ENCODE peak calls at places on chromosomes 16 and 17, in seven cellular contexts. Y is central memory CD4-positive, alpha-beta T cell; Q is glutamatergic neuron; G is AG04450; T is activated T-cell treated with anti-CD3 and anti-CD28 coated beads, Interleukin-2, amount 50 U/mL, for 48 hours; V is left lung; C is T1000. J is an unnamed sample.

GRCh38 chr17:57892820-57893595 is 43.2 kb upstream of the MRPS23 start:
- DNase-seq in C (peak; percentile 91), Y (no peak), G (peak; percentile 86), Q (peak; percentile 53), T (no peak), V (peak; percentile 90), J (peak; percentile 82)

GRCh38 chr17:14261406-14261805 is 24.7 kb upstream of the CDRT15 start:
- DNase-seq in Y (no peak), G (no peak), V (no peak), T (no peak), C (no peak), Q (no peak), J (no peak)

GRCh38 chr17:61784510-61784909 is 78.8 kb downstream of the BRIP1 start:
- DNase-seq in G (no peak), C (no peak), T (no peak), V (no peak), Q (no peak), Y (no peak), J (no peak)

GRCh38 chr17:42422412-42422957 is 571 bp downstream of the CAVIN1 start:
- DNase-seq in Y (no peak), V (peak; percentile 85), G (no peak), Q (peak; percentile 32), C (no peak), T (peak; percentile 58), J (peak; percentile 66)

GRCh38 chr17:65630502-65630901 is 69.1 kb upstream of the AXIN2 start:
- DNase-seq in V (no peak), T (no peak), C (no peak), G (no peak), Q (no peak), Y (no peak), J (peak; percentile 21)

GRCh38 chr16:26546573-26546972 is 520.2 kb upstream of the C16orf82 start:
- DNase-seq in G (no peak), Y (no peak), Q (no peak), C (no peak), V (no peak), T (no peak), J (no peak)

GRCh38 chr16:81429045-81429521 is 15.5 kb upstream of the CMIP start:
- DNase-seq in V (no peak), C (no peak), Q (peak; percentile 48), T (no peak), Y (no peak), G (no peak), J (no peak)

GRCh38 chr17:77433385-77434135 is 292.8 kb downstream of the SEC14L1 start:
- DNase-seq in Q (no peak), G (no peak), T (peak; percentile 64), C (no peak), Y (no peak), V (no peak), J (no peak)

GRCh38 chr16:68397710-68398171 is 50.6 kb downstream of the SMPD3 start:
- DNase-seq in Y (no peak), G (no peak), T (no peak), V (no peak), Q (no peak), C (no peak), J (no peak)

GRCh38 chr16:53549970-53550406 is 47.0 kb upstream of the AKTIP start:
- DNase-seq in V (no peak), T (peak; percentile 54), Y (peak; percentile 45), G (peak; percentile 70), C (peak; percentile 11), Q (peak; percentile 51), J (peak; percentile 89)

GRCh38 chr17:13777003-13777402 is 175.3 kb upstream of the HS3ST3A1 start:
- DNase-seq in Q (no peak), G (no peak), T (no peak), Y (no peak), C (no peak), V (no peak), J (no peak)

GRCh38 chr16:30997000-30997886 is 12.2 kb downstream of the HSD3B7 start:
- DNase-seq in C (peak; percentile 56), G (no peak), V (peak; percentile 96), Y (peak; percentile 54), T (peak; percentile 86), Q (peak; percentile 75), J (peak; percentile 75)

GRCh38 chr17:43952724-43953666 is 745 bp downstream of the PYY start:
- DNase-seq in Q (peak; percentile 39), G (no peak), T (no peak), V (peak; percentile 71), C (no peak), Y (no peak), J (peak; percentile 68)

GRCh38 chr17:72618018-72618509 is 474.4 kb downstream of the SLC39A11 start:
- DNase-seq in G (no peak), Y (peak; percentile 73), Q (no peak), T (peak; percentile 19), C (no peak), V (no peak), J (peak; percentile 68)

GRCh38 chr16:12775689-12776236 is 27.9 kb downstream of the CPPED1 start:
- DNase-seq in Q (no peak), C (no peak), G (no peak), T (no peak), V (no peak), Y (no peak), J (no peak)

GRCh38 chr16:82317411-82318168 is 147.6 kb upstream of the MPHOSPH6 start:
- DNase-seq in V (no peak), G (no peak), Q (no peak), C (no peak), T (no peak), Y (no peak), J (no peak)

GRCh38 chr17:67679225-67679624 is 38.5 kb upstream of the NOL11 start:
- DNase-seq in Q (no peak), V (no peak), Y (no peak), G (no peak), T (no peak), C (no peak), J (no peak)

GRCh38 chr17:10126554-10127493 is 71.6 kb downstream of the GAS7 start:
- DNase-seq in T (no peak), V (no peak), Q (no peak), G (no peak), Y (no peak), C (no peak), J (no peak)

GRCh38 chr16:49440156-49441065 is 66.8 kb downstream of the C16orf78 start:
- DNase-seq in V (no peak), Q (peak; percentile 13), T (no peak), G (no peak), Y (no peak), C (no peak), J (peak; percentile 67)

GRCh38 chr17:59223813-59224212 is 3.5 kb downstream of the GDPD1 start:
- DNase-seq in V (no peak), C (no peak), T (no peak), G (no peak), Q (no peak), Y (no peak), J (no peak)

GRCh38 chr16:29868396-29868795 is 5.4 kb upstream of the CDIPT start:
- DNase-seq in G (no peak), Y (no peak), Q (no peak), T (no peak), C (no peak), V (no peak), J (peak; percentile 39)

GRCh38 chr16:50831751-50832150 is 89.9 kb downstream of the CYLD start:
- DNase-seq in C (no peak), Y (no peak), Q (no peak), G (no peak), T (no peak), V (no peak), J (no peak)

GRCh38 chr17:77245162-77245926 is 104.6 kb downstream of the SEC14L1 start:
- DNase-seq in Y (no peak), G (no peak), C (no peak), T (no peak), Q (no peak), V (peak; percentile 28), J (no peak)

GRCh38 chr16:88351521-88352101 is 31.1 kb upstream of the ZNF469 start:
- DNase-seq in V (peak; percentile 59), T (no peak), G (no peak), C (no peak), Q (peak; percentile 13), Y (no peak), J (no peak)

GRCh38 chr16:10736926-10737625 is 6.6 kb upstream of the NUBP1 start:
- DNase-seq in C (peak; percentile 51), Y (peak; percentile 70), T (peak; percentile 75), V (no peak), G (peak; percentile 38), Q (peak; percentile 62), J (peak; percentile 65)

GRCh38 chr17:34644941-34645550 is 65.7 kb downstream of the TMEM132E start:
- DNase-seq in C (no peak), T (no peak), Q (no peak), V (no peak), Y (no peak), G (no peak), J (peak; percentile 60)

GRCh38 chr16:30974348-30974747 is 10.7 kb upstream of the HSD3B7 start:
- DNase-seq in G (no peak), V (no peak), T (no peak), Q (no peak), C (no peak), Y (no peak), J (no peak)

GRCh38 chr16:5820472-5820871 is 722.9 kb upstream of the EEF2KMT start:
- DNase-seq in G (no peak), C (no peak), Q (no peak), V (no peak), Y (no peak), T (no peak), J (no peak)

GRCh38 chr16:66130296-66130910 is 236.1 kb upstream of the CDH5 start:
- DNase-seq in G (peak; percentile 87), C (no peak), Y (no peak), Q (no peak), V (no peak), T (no peak), J (no peak)

GRCh38 chr17:8285270-8286181 is 2.9 kb upstream of the RANGRF start:
- DNase-seq in V (no peak), C (no peak), Q (no peak), G (no peak), T (no peak), Y (no peak), J (peak; percentile 4)

GRCh38 chr16:13950821-13951547 is 31.0 kb downstream of the ERCC4 start:
- DNase-seq in C (no peak), Y (no peak), Q (no peak), V (no peak), G (no peak), T (no peak), J (no peak)

J was measured in NCI-H69.